ENCODE peak calls at places on chromosome 15, in ten cellular contexts. One of them, this sample, is unnamed.

GRCh38 chr15:35362195-35362829 is 183.7 kb downstream of the DPH6 start:
- DNase-seq in lower lobe of right lung: no peak
- DNase-seq in pons: no peak
- DNase-seq in neural crest cell: no peak
- DNase-seq in LoVo: no peak
- DNase-seq in GM03348: peak
- DNase-seq in amygdala: no peak
- DNase-seq in Right ventricle myocardium superior: no peak
- DNase-seq in cardiac septum: no peak
- DNase-seq in memory B cell: no peak
- DNase-seq in this sample: no peak

GRCh38 chr15:72733941-72734738 is 48.1 kb downstream of the BBS4 start:
- DNase-seq in pons: no peak
- DNase-seq in GM03348: no peak
- DNase-seq in Right ventricle myocardium superior: no peak
- DNase-seq in lower lobe of right lung: no peak
- DNase-seq in LoVo: no peak
- DNase-seq in cardiac septum: no peak
- DNase-seq in neural crest cell: no peak
- DNase-seq in amygdala: no peak
- DNase-seq in memory B cell: no peak
- DNase-seq in this sample: no peak

GRCh38 chr15:41801850-41802455 is 25.9 kb upstream of the JMJD7 start:
- DNase-seq in Right ventricle myocardium superior: no peak
- DNase-seq in LoVo: no peak
- DNase-seq in neural crest cell: no peak
- DNase-seq in memory B cell: no peak
- DNase-seq in lower lobe of right lung: no peak
- DNase-seq in GM03348: no peak
- DNase-seq in cardiac septum: no peak
- DNase-seq in amygdala: no peak
- DNase-seq in pons: no peak
- DNase-seq in this sample: no peak

GRCh38 chr15:25249236-25250010 is 189.4 kb downstream of the UBE3A start:
- DNase-seq in pons: no peak
- DNase-seq in Right ventricle myocardium superior: peak
- DNase-seq in lower lobe of right lung: no peak
- DNase-seq in amygdala: no peak
- DNase-seq in LoVo: no peak
- DNase-seq in memory B cell: no peak
- DNase-seq in neural crest cell: no peak
- DNase-seq in GM03348: no peak
- DNase-seq in cardiac septum: peak
- DNase-seq in this sample: no peak

GRCh38 chr15:35013370-35013769 is 25.3 kb upstream of the ZNF770 start:
- DNase-seq in amygdala: no peak
- DNase-seq in LoVo: no peak
- DNase-seq in Right ventricle myocardium superior: no peak
- DNase-seq in pons: no peak
- DNase-seq in lower lobe of right lung: no peak
- DNase-seq in neural crest cell: no peak
- DNase-seq in cardiac septum: no peak
- DNase-seq in memory B cell: no peak
- DNase-seq in GM03348: no peak
- DNase-seq in this sample: no peak

GRCh38 chr15:72117448-72117697 is 577 bp downstream of the MYO9A start:
- DNase-seq in LoVo: peak
- DNase-seq in neural crest cell: no peak
- DNase-seq in GM03348: peak
- DNase-seq in lower lobe of right lung: peak
- DNase-seq in memory B cell: no peak
- DNase-seq in cardiac septum: peak
- DNase-seq in pons: peak
- DNase-seq in Right ventricle myocardium superior: peak
- DNase-seq in amygdala: peak
- DNase-seq in this sample: peak

GRCh38 chr15:29712149-29712885 is 110.0 kb downstream of the TJP1 start:
- DNase-seq in LoVo: no peak
- DNase-seq in lower lobe of right lung: no peak
- DNase-seq in memory B cell: no peak
- DNase-seq in pons: no peak
- DNase-seq in GM03348: no peak
- DNase-seq in cardiac septum: no peak
- DNase-seq in neural crest cell: no peak
- DNase-seq in Right ventricle myocardium superior: no peak
- DNase-seq in amygdala: no peak
- DNase-seq in this sample: no peak

GRCh38 chr15:64845183-64845611 is 3.5 kb downstream of the PLEKHO2 start:
- DNase-seq in memory B cell: no peak
- DNase-seq in neural crest cell: no peak
- DNase-seq in pons: peak
- DNase-seq in GM03348: peak
- DNase-seq in LoVo: no peak
- DNase-seq in lower lobe of right lung: no peak
- DNase-seq in cardiac septum: no peak
- DNase-seq in Right ventricle myocardium superior: peak
- DNase-seq in amygdala: no peak
- DNase-seq in this sample: no peak

GRCh38 chr15:44308874-44309273 is 20.4 kb downstream of the GOLM2 start:
- DNase-seq in lower lobe of right lung: no peak
- DNase-seq in Right ventricle myocardium superior: no peak
- DNase-seq in GM03348: no peak
- DNase-seq in pons: no peak
- DNase-seq in cardiac septum: no peak
- DNase-seq in amygdala: no peak
- DNase-seq in LoVo: no peak
- DNase-seq in neural crest cell: no peak
- DNase-seq in memory B cell: no peak
- DNase-seq in this sample: no peak

GRCh38 chr15:71291723-71292122 is 176.5 kb downstream of the THSD4 start:
- DNase-seq in cardiac septum: no peak
- DNase-seq in neural crest cell: no peak
- DNase-seq in GM03348: no peak
- DNase-seq in Right ventricle myocardium superior: no peak
- DNase-seq in LoVo: no peak
- DNase-seq in lower lobe of right lung: no peak
- DNase-seq in memory B cell: no peak
- DNase-seq in amygdala: no peak
- DNase-seq in pons: no peak
- DNase-seq in this sample: no peak

This sample was measured in effector memory CD8-positive, alpha-beta T cell.